ENCODE peak calls at places on chromosomes 11 and 22, in five cellular contexts. N is prostate gland, C is brain microvascular endothelial cell, B is nephron progenitor cell, Q is mesothelial cell of epicardium. W is an unnamed sample.

GRCh38 chr11:120663142-120663541 is 151.6 kb downstream of the GRIK4 start:
- DNase-seq in N (no peak), C (no peak), B (no peak), Q (no peak), W (no peak)

GRCh38 chr11:128860571-128861361 is 6.3 kb downstream of the KCNJ1 start:
- DNase-seq in N (no peak), C (no peak), B (no peak), Q (no peak), W (peak)

GRCh38 chr11:128420943-128421342 is 166.4 kb downstream of the ETS1 start:
- DNase-seq in N (no peak), C (peak), B (no peak), Q (no peak), W (peak)

GRCh38 chr11:74255741-74256369 is 55.6 kb downstream of the P4HA3 start:
- DNase-seq in N (peak), C (peak), B (peak), Q (peak), W (peak)

GRCh38 chr11:31793264-31793663 is 17.9 kb downstream of the PAX6 start:
- DNase-seq in N (no peak), C (no peak), B (no peak), Q (no peak), W (no peak)

GRCh38 chr22:47386812-47387510 is 624.5 kb downstream of the TBC1D22A start:
- DNase-seq in N (no peak), C (no peak), B (no peak), Q (no peak), W (no peak)

GRCh38 chr11:86570020-86570419 is 102.4 kb downstream of the ME3 start:
- DNase-seq in N (no peak), C (no peak), B (no peak), Q (no peak), W (no peak)

GRCh38 chr11:1055109-1055703 is 18.7 kb upstream of the MUC6 start:
- DNase-seq in N (no peak), C (no peak), B (peak), Q (peak), W (no peak)

GRCh38 chr11:76248210-76248609 is 41.9 kb upstream of the WNT11 start:
- DNase-seq in N (no peak), C (no peak), B (no peak), Q (no peak), W (no peak)

GRCh38 chr11:83042966-83043711 is 28.6 kb downstream of the RAB30 start:
- DNase-seq in N (no peak), C (no peak), B (no peak), Q (no peak), W (no peak)

GRCh38 chr11:62922653-62923371 is 1.6 kb upstream of the CHRM1 start:
- DNase-seq in N (no peak), C (no peak), B (no peak), Q (no peak), W (no peak)

GRCh38 chr11:1371377-1371776 is 18.4 kb upstream of the BRSK2 start:
- DNase-seq in N (no peak), C (no peak), B (no peak), Q (no peak), W (no peak)

GRCh38 chr11:6682591-6682935 is 577 bp downstream of the MRPL17 start:
- DNase-seq in N (no peak), C (no peak), B (no peak), Q (no peak), W (no peak)

GRCh38 chr11:77094841-77095365 is 7.7 kb upstream of the OMP start:
- DNase-seq in N (no peak), C (no peak), B (no peak), Q (no peak), W (no peak)

GRCh38 chr11:116851631-116852030 is 14.2 kb upstream of the APOA1 start:
- DNase-seq in N (no peak), C (no peak), B (no peak), Q (no peak), W (no peak)

GRCh38 chr11:77089004-77089545 is 13.6 kb upstream of the OMP start:
- DNase-seq in N (no peak), C (no peak), B (no peak), Q (no peak), W (no peak)

GRCh38 chr11:33703771-33704170 is 3.1 kb upstream of the C11orf91 start:
- DNase-seq in N (no peak), C (no peak), B (no peak), Q (no peak), W (no peak)

GRCh38 chr22:27045103-27045940 is 387.9 kb downstream of the MIAT start:
- DNase-seq in N (no peak), C (peak), B (no peak), Q (no peak), W (no peak)

GRCh38 chr11:26963764-26964163 is 30.1 kb upstream of the FIBIN start:
- DNase-seq in N (no peak), C (no peak), B (no peak), Q (no peak), W (no peak)

W was measured in AG09309.